ENCODE peak calls at places on chromosomes 3 and 15, in nine cellular contexts. One of them, this sample, is unnamed.

GRCh38 chr3:28890373-28890772 is 390.5 kb upstream of the RBMS3 start:
- DNase-seq in tibial artery: no peak
- DNase-seq in A549: no peak
- DNase-seq in PC-3: no peak
- DNase-seq in uterus: no peak
- DNase-seq in mammary epithelial cell: no peak
- DNase-seq in Peyer's patch: no peak
- DNase-seq in left ventricle myocardium inferior: no peak
- DNase-seq in ovary: no peak
- DNase-seq in this sample: no peak

GRCh38 chr3:23751485-23751811 is 54.3 kb upstream of the UBE2E1 start:
- DNase-seq in tibial artery: no peak
- DNase-seq in A549: no peak
- DNase-seq in PC-3: no peak
- DNase-seq in uterus: no peak
- DNase-seq in mammary epithelial cell: no peak
- DNase-seq in Peyer's patch: no peak
- DNase-seq in left ventricle myocardium inferior: no peak
- DNase-seq in ovary: no peak
- DNase-seq in this sample: no peak

GRCh38 chr3:196174652-196175051 is 36.5 kb downstream of the ZDHHC19 start:
- DNase-seq in tibial artery: no peak
- DNase-seq in A549: no peak
- DNase-seq in PC-3: no peak
- DNase-seq in uterus: no peak
- DNase-seq in mammary epithelial cell: no peak
- DNase-seq in Peyer's patch: no peak
- DNase-seq in left ventricle myocardium inferior: no peak
- DNase-seq in ovary: no peak
- DNase-seq in this sample: no peak

GRCh38 chr3:101170047-101170771 is 150.2 kb downstream of the IMPG2 start:
- DNase-seq in tibial artery: no peak
- DNase-seq in A549: no peak
- DNase-seq in PC-3: no peak
- DNase-seq in uterus: no peak
- DNase-seq in mammary epithelial cell: no peak
- DNase-seq in Peyer's patch: no peak
- DNase-seq in left ventricle myocardium inferior: no peak
- DNase-seq in ovary: no peak
- DNase-seq in this sample: no peak

GRCh38 chr15:50135123-50135541 is 16.1 kb upstream of the ATP8B4 start:
- DNase-seq in tibial artery: no peak
- DNase-seq in A549: peak
- DNase-seq in PC-3: no peak
- DNase-seq in uterus: no peak
- DNase-seq in mammary epithelial cell: no peak
- DNase-seq in Peyer's patch: no peak
- DNase-seq in left ventricle myocardium inferior: no peak
- DNase-seq in ovary: no peak
- DNase-seq in this sample: no peak

GRCh38 chr3:169298247-169298992 is 365.1 kb downstream of the MECOM start:
- DNase-seq in tibial artery: no peak
- DNase-seq in A549: no peak
- DNase-seq in PC-3: no peak
- DNase-seq in uterus: no peak
- DNase-seq in mammary epithelial cell: no peak
- DNase-seq in Peyer's patch: no peak
- DNase-seq in left ventricle myocardium inferior: no peak
- DNase-seq in ovary: no peak
- DNase-seq in this sample: no peak

GRCh38 chr3:192130534-192131132 is 596.7 kb downstream of the FGF12 start:
- DNase-seq in tibial artery: peak
- DNase-seq in A549: peak
- DNase-seq in PC-3: peak
- DNase-seq in uterus: peak
- DNase-seq in mammary epithelial cell: peak
- DNase-seq in Peyer's patch: peak
- DNase-seq in left ventricle myocardium inferior: peak
- DNase-seq in ovary: peak
- DNase-seq in this sample: peak

GRCh38 chr3:195270350-195271115 is 426 bp downstream of the XXYLT1 start:
- DNase-seq in tibial artery: peak
- DNase-seq in A549: peak
- DNase-seq in PC-3: peak
- DNase-seq in uterus: no peak
- DNase-seq in mammary epithelial cell: peak
- DNase-seq in Peyer's patch: peak
- DNase-seq in left ventricle myocardium inferior: no peak
- DNase-seq in ovary: peak
- DNase-seq in this sample: peak

GRCh38 chr15:68635142-68635541 is 56.3 kb downstream of the CORO2B start:
- DNase-seq in tibial artery: no peak
- DNase-seq in A549: no peak
- DNase-seq in PC-3: no peak
- DNase-seq in uterus: peak
- DNase-seq in mammary epithelial cell: no peak
- DNase-seq in Peyer's patch: no peak
- DNase-seq in left ventricle myocardium inferior: peak
- DNase-seq in ovary: peak
- DNase-seq in this sample: no peak

GRCh38 chr15:101307048-101307896 is 12.2 kb upstream of the SNRPA1 start:
- DNase-seq in tibial artery: no peak
- DNase-seq in A549: no peak
- DNase-seq in PC-3: no peak
- DNase-seq in uterus: peak
- DNase-seq in mammary epithelial cell: no peak
- DNase-seq in Peyer's patch: peak
- DNase-seq in left ventricle myocardium inferior: no peak
- DNase-seq in ovary: no peak
- DNase-seq in this sample: no peak

GRCh38 chr15:26875476-26875850 is 8.6 kb downstream of the GABRA5 start:
- DNase-seq in tibial artery: no peak
- DNase-seq in A549: no peak
- DNase-seq in PC-3: no peak
- DNase-seq in uterus: no peak
- DNase-seq in mammary epithelial cell: no peak
- DNase-seq in Peyer's patch: no peak
- DNase-seq in left ventricle myocardium inferior: no peak
- DNase-seq in ovary: no peak
- DNase-seq in this sample: no peak

GRCh38 chr3:30819067-30819798 is 75.2 kb downstream of the GADL1 start:
- DNase-seq in tibial artery: no peak
- DNase-seq in A549: no peak
- DNase-seq in PC-3: no peak
- DNase-seq in uterus: no peak
- DNase-seq in mammary epithelial cell: no peak
- DNase-seq in Peyer's patch: no peak
- DNase-seq in left ventricle myocardium inferior: no peak
- DNase-seq in ovary: no peak
- DNase-seq in this sample: no peak

GRCh38 chr3:9068044-9068443 is 104.8 kb upstream of the RAD18 start:
- DNase-seq in tibial artery: no peak
- DNase-seq in A549: no peak
- DNase-seq in PC-3: no peak
- DNase-seq in uterus: no peak
- DNase-seq in mammary epithelial cell: no peak
- DNase-seq in Peyer's patch: no peak
- DNase-seq in left ventricle myocardium inferior: no peak
- DNase-seq in ovary: peak
- DNase-seq in this sample: no peak

GRCh38 chr3:25019506-25019905 is 408.6 kb upstream of the RARB start:
- DNase-seq in tibial artery: no peak
- DNase-seq in A549: no peak
- DNase-seq in PC-3: no peak
- DNase-seq in uterus: no peak
- DNase-seq in mammary epithelial cell: no peak
- DNase-seq in Peyer's patch: no peak
- DNase-seq in left ventricle myocardium inferior: no peak
- DNase-seq in ovary: no peak
- DNase-seq in this sample: no peak

GRCh38 chr3:25018909-25019308 is 409.2 kb upstream of the RARB start:
- DNase-seq in tibial artery: no peak
- DNase-seq in A549: no peak
- DNase-seq in PC-3: no peak
- DNase-seq in uterus: no peak
- DNase-seq in mammary epithelial cell: no peak
- DNase-seq in Peyer's patch: no peak
- DNase-seq in left ventricle myocardium inferior: no peak
- DNase-seq in ovary: no peak
- DNase-seq in this sample: no peak

GRCh38 chr3:25027639-25028038 is 400.4 kb upstream of the RARB start:
- DNase-seq in tibial artery: no peak
- DNase-seq in A549: no peak
- DNase-seq in PC-3: no peak
- DNase-seq in uterus: peak
- DNase-seq in mammary epithelial cell: no peak
- DNase-seq in Peyer's patch: no peak
- DNase-seq in left ventricle myocardium inferior: no peak
- DNase-seq in ovary: no peak
- DNase-seq in this sample: no peak

DNA sequence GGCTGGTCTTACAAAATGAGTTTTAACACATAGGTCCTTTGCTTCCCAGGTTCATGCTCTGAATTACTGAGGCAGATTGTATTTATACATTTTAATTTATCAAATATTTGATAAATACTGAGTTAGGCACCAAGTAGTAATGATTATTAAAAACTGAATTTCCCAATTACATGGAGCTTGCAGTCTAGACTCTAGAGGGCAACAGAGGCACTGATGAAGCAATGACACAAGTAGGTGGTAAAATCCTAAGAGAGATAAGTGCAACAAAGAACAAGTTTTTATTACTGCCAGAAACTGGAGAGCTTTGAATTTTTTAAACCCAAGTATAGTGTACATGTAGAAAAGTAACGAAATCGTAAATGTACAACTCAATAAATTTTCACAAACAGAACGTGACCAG is 406.2 kb upstream of the RARB start:
- DNase-seq in tibial artery: no peak
- DNase-seq in A549: no peak
- DNase-seq in PC-3: peak
- DNase-seq in uterus: no peak
- DNase-seq in mammary epithelial cell: peak
- DNase-seq in Peyer's patch: no peak
- DNase-seq in left ventricle myocardium inferior: no peak
- DNase-seq in ovary: no peak
- DNase-seq in this sample: no peak
- TF ChIP-seq CTCF in tibial artery: peak
- TF ChIP-seq CTCF in A549: peak
- TF ChIP-seq CTCF in PC-3: peak
- TF ChIP-seq CTCF in uterus: peak
- TF ChIP-seq CTCF in mammary epithelial cell: peak
- TF ChIP-seq CTCF in Peyer's patch: peak
- TF ChIP-seq CTCF in left ventricle myocardium inferior: peak
- TF ChIP-seq CTCF in ovary: peak
- TF ChIP-seq CTCF in this sample: peak

DNA sequence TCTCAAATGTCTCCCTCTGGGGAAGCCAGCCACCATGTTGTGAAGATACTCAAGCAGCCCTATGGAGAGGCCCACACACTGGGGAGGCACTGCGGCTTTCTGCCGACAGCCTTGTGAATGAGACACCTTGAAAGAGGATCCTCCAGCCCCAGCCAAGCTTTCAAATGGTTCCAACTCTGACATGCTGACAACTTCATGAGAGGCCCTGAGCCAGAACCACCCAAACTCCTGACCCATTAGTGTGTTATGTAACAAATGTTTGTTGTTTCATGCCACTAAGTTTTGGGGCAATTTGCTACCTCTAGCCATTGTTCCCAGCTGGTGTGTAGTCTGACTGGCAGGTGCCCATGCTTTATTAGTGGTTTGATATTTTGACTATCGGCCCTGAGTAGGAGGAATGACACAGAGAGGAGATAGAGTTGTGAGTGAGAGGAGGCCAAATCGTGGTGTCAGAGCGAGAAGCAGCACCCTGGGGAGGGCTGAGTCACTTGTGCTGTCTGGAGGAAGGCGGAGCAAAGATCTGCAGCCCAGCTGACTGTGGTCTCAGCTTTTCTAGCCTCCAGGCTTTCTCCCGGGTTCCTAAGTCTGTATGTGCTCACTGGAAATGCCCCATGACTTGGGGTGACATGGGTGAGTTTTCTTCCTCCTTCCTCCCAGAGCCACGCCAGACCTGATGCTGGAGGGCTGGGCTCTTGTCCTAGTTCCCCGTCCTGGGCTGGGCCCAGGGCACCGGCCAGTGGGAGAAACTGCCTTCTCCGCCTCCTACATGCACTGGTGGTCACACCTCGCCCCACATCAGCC is 56.8 kb upstream of the BLM start:
- DNase-seq in tibial artery: peak
- DNase-seq in A549: peak
- DNase-seq in PC-3: peak
- DNase-seq in uterus: peak
- DNase-seq in mammary epithelial cell: peak
- DNase-seq in Peyer's patch: peak
- DNase-seq in left ventricle myocardium inferior: peak
- DNase-seq in ovary: peak
- DNase-seq in this sample: no peak
- H3K4me3 ChIP-seq in tibial artery: peak
- H3K4me3 ChIP-seq in A549: no peak
- H3K4me3 ChIP-seq in PC-3: no peak
- H3K4me3 ChIP-seq in uterus: no peak
- H3K4me3 ChIP-seq in mammary epithelial cell: no peak
- H3K4me3 ChIP-seq in Peyer's patch: no peak
- H3K4me3 ChIP-seq in left ventricle myocardium inferior: peak
- H3K4me3 ChIP-seq in ovary: no peak
- H3K4me3 ChIP-seq in this sample: no peak

DNA sequence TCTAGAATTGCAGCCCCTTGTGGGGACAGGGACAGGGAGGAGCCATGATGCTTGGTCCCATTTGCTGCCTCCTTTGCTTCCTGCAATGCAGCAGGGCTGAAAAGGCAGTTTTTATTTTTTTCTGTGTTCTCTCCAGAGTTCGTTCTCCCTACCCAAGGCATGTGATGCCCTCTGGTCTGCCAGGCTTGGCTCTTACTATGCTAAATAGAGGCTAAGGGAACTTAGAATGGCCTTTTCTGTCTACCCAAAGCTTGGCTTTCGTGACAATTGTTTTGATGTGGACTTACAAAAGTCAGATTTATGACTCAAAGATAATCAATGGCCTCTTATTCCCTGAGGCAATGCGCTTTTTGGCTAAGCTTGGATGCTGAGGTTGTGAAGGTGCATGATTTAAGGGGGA is 293.3 kb upstream of the TBL1XR1 start:
- DNase-seq in tibial artery: peak
- DNase-seq in A549: no peak
- DNase-seq in PC-3: no peak
- DNase-seq in uterus: no peak
- DNase-seq in mammary epithelial cell: no peak
- DNase-seq in Peyer's patch: no peak
- DNase-seq in left ventricle myocardium inferior: no peak
- DNase-seq in ovary: no peak
- DNase-seq in this sample: no peak
- H3K27ac ChIP-seq in tibial artery: peak
- H3K27ac ChIP-seq in A549: no peak
- H3K27ac ChIP-seq in PC-3: no peak
- H3K27ac ChIP-seq in uterus: no peak
- H3K27ac ChIP-seq in mammary epithelial cell: no peak
- H3K27ac ChIP-seq in Peyer's patch: no peak
- H3K27ac ChIP-seq in left ventricle myocardium inferior: peak
- H3K27ac ChIP-seq in ovary: no peak
- H3K27ac ChIP-seq in this sample: no peak

GRCh38 chr3:102745881-102746280 is 311.1 kb downstream of the ZPLD1 start:
- DNase-seq in tibial artery: no peak
- DNase-seq in A549: no peak
- DNase-seq in PC-3: peak
- DNase-seq in uterus: no peak
- DNase-seq in mammary epithelial cell: no peak
- DNase-seq in Peyer's patch: no peak
- DNase-seq in left ventricle myocardium inferior: no peak
- DNase-seq in ovary: no peak
- DNase-seq in this sample: no peak
- TF ChIP-seq CTCF in tibial artery: no peak
- TF ChIP-seq CTCF in A549: peak
- TF ChIP-seq CTCF in PC-3: peak
- TF ChIP-seq CTCF in uterus: no peak
- TF ChIP-seq CTCF in mammary epithelial cell: no peak
- TF ChIP-seq CTCF in Peyer's patch: no peak
- TF ChIP-seq CTCF in left ventricle myocardium inferior: no peak
- TF ChIP-seq CTCF in ovary: no peak
- TF ChIP-seq CTCF in this sample: no peak